ENCODE peak calls at places on chromosomes 2 and 18, in six cellular contexts. O is HepG2, P is GM12891, Z is K562, M is H1, F is GM12878. C is an unnamed sample.

GRCh38 chr2:135822855-135823254 is 14.1 kb downstream of the LCT start:
- DNase-seq in O (no peak), P (no peak), Z (no peak), M (no peak), F (no peak), C (no peak)

GRCh38 chr2:27071990-27072830 is 756 bp upstream of the OST4 start:
- DNase-seq in O (no peak), P (no peak), Z (no peak), M (peak), F (no peak), C (no peak)

GRCh38 chr2:203579730-203580129 is 44.6 kb upstream of the RAPH1 start:
- DNase-seq in O (no peak), P (no peak), Z (no peak), M (no peak), F (no peak), C (no peak)

GRCh38 chr18:67865400-67865799 is 348.9 kb upstream of the DSEL start:
- DNase-seq in O (no peak), P (no peak), Z (no peak), M (no peak), F (no peak), C (no peak)

GRCh38 chr2:170005702-170006101 is 172.2 kb upstream of the MYO3B start:
- DNase-seq in O (no peak), P (no peak), Z (peak), M (no peak), F (no peak), C (no peak)

GRCh38 chr2:62423883-62424458 is 82.0 kb downstream of the TMEM17 start:
- DNase-seq in O (no peak), P (no peak), Z (no peak), M (no peak), F (no peak), C (no peak)

GRCh38 chr2:230642966-230643365 is 69.7 kb upstream of the CAB39 start:
- DNase-seq in O (no peak), P (no peak), Z (no peak), M (no peak), F (no peak), C (no peak)

GRCh38 chr2:129061079-129061785 is 742.6 kb upstream of the HS6ST1 start:
- DNase-seq in O (no peak), P (no peak), Z (no peak), M (no peak), F (peak), C (no peak)

GRCh38 chr2:69660084-69660483 is 16.5 kb upstream of the AAK1 start:
- DNase-seq in O (no peak), P (no peak), Z (no peak), M (no peak), F (no peak), C (no peak)

GRCh38 chr2:168244318-168244717 is 3.1 kb downstream of the STK39 start:
- DNase-seq in O (peak), P (no peak), Z (no peak), M (no peak), F (no peak), C (no peak)

GRCh38 chr2:16939771-16940170 is 274.1 kb upstream of the CYRIA start:
- DNase-seq in O (no peak), P (no peak), Z (no peak), M (no peak), F (no peak), C (no peak)

GRCh38 chr2:82062469-82062868 is 1757.9 kb upstream of the LRRTM1 start:
- DNase-seq in O (no peak), P (no peak), Z (no peak), M (no peak), F (no peak), C (no peak)

GRCh38 chr2:119647440-119648169 is 31.4 kb upstream of the TMEM177 start:
- DNase-seq in O (no peak), P (no peak), Z (no peak), M (no peak), F (peak), C (no peak)

GRCh38 chr2:70964133-70964532 is 14.3 kb upstream of the ANKRD53 start:
- DNase-seq in O (no peak), P (no peak), Z (no peak), M (no peak), F (no peak), C (no peak)

GRCh38 chr2:186486651-186487647 is 889 bp downstream of the ZC3H15 start:
- DNase-seq in O (peak), P (no peak), Z (no peak), M (no peak), F (no peak), C (no peak)

GRCh38 chr2:201257941-201258665 is 2.2 kb upstream of the CASP8 start:
- DNase-seq in O (peak), P (peak), Z (peak), M (no peak), F (peak), C (peak)

GRCh38 chr2:216495656-216496055 is 3.0 kb upstream of the RPL37A start:
- DNase-seq in O (no peak), P (no peak), Z (no peak), M (no peak), F (no peak), C (no peak)

GRCh38 chr2:20050712-20051517 is 513 bp downstream of the LAPTM4A start:
- DNase-seq in O (peak), P (no peak), Z (peak), M (peak), F (no peak), C (no peak)

GRCh38 chr2:234463626-234464290 is 33.1 kb downstream of the ARL4C start:
- DNase-seq in O (no peak), P (no peak), Z (no peak), M (no peak), F (no peak), C (no peak)

GRCh38 chr2:119407430-119408220 is 24.0 kb upstream of the TMEM37 start:
- DNase-seq in O (peak), P (no peak), Z (peak), M (peak), F (peak), C (no peak)

GRCh38 chr2:36409971-36410370 is 54.4 kb downstream of the CRIM1 start:
- DNase-seq in O (no peak), P (no peak), Z (no peak), M (no peak), F (no peak), C (no peak)

GRCh38 chr2:140808816-140809215 is 1322.0 kb downstream of the LRP1B start:
- DNase-seq in O (peak), P (no peak), Z (no peak), M (no peak), F (no peak), C (no peak)

GRCh38 chr2:12824304-12824761 is 107.6 kb downstream of the TRIB2 start:
- DNase-seq in O (no peak), P (no peak), Z (no peak), M (no peak), F (no peak), C (no peak)

GRCh38 chr2:96097951-96098823 is 18.2 kb downstream of the ADRA2B start:
- DNase-seq in O (no peak), P (no peak), Z (no peak), M (peak), F (no peak), C (no peak)

GRCh38 chr2:237326250-237327171 is 87.5 kb downstream of the COL6A3 start:
- DNase-seq in O (no peak), P (no peak), Z (no peak), M (no peak), F (no peak), C (no peak)

GRCh38 chr2:223420048-223420447 is 182.1 kb downstream of the SCG2 start:
- DNase-seq in O (no peak), P (no peak), Z (no peak), M (no peak), F (no peak), C (no peak)

GRCh38 chr18:49177071-49177470 is 226.3 kb upstream of the SMAD7 start:
- DNase-seq in O (no peak), P (no peak), Z (no peak), M (no peak), F (no peak), C (no peak)
- TF ChIP-seq TAF1 in O (no peak), P (no peak), Z (no peak), M (no peak), F (no peak), C (no peak)

DNA sequence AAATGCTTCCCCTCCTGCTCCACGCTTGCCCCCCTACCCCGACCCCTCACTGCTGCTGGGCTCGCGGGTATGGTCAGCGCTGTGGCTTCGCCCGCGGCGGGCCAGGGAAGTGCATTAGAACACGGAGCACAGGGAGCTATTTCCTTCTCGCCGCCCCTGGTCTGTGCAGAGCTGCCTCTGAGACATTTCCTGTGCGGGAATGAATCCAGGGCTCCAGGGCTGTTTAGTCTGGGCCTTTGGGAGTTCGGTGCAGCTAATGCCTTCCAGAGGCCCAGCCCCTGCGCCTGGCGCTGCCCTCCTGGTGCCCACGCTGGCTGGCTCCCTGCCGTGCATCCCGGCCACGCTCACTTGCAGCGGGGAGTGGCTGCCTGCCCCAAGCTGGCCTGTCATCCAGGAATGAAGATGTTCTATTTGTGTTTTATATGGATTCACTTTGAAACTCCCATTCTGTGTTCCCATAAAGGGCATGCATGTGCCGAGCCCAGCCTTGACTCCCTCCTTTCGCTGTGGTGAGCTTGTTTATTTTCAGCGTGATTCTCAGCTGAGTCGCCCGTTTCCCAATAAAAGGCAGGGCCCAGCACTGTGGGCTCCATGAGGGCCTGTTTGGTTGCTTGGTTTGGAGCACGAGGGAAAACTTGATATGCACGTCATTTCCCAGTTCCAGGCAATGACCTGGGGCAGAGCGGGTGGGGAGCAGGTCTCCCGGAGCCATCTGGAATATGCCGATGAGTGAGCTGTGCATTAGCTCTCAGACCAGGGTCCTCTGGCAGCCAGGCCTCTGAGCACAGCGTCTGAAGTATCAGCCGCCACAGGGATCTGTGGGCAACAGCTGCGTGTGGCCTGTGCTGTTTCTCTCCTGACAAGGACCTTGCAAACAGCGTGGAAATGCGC is 42.7 kb downstream of the SH3RF3 start:
- DNase-seq in O (no peak), P (no peak), Z (no peak), M (no peak), F (no peak), C (no peak)
- TF ChIP-seq POLR2A in O (no peak), P (no peak), Z (no peak), M (no peak), F (no peak), C (no peak)

DNA sequence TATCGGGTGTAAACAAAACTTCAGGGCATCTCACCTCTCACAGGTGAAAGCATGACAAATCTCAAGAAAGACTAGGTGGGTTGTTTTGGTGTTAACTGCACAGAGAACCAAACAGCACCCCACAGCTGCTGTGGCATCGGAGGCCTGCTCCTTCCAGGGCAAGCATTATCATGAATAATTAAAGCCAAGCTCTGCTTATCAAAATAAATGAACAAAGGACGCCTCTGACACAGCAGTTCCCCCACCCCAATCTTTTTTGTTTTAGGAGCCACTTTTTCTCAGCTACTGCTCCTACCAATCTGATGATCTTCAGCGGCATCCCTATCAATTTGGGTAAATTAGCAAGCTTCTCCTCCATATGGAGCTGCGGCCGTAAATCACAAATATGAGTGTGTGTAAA is 58.6 kb downstream of the KLF7 start:
- DNase-seq in O (no peak), P (no peak), Z (no peak), M (no peak), F (no peak), C (no peak)
- TF ChIP-seq POLR2AphosphoS5 in O (no peak), P (no peak), Z (no peak), M (no peak), F (no peak), C (no peak)

DNA sequence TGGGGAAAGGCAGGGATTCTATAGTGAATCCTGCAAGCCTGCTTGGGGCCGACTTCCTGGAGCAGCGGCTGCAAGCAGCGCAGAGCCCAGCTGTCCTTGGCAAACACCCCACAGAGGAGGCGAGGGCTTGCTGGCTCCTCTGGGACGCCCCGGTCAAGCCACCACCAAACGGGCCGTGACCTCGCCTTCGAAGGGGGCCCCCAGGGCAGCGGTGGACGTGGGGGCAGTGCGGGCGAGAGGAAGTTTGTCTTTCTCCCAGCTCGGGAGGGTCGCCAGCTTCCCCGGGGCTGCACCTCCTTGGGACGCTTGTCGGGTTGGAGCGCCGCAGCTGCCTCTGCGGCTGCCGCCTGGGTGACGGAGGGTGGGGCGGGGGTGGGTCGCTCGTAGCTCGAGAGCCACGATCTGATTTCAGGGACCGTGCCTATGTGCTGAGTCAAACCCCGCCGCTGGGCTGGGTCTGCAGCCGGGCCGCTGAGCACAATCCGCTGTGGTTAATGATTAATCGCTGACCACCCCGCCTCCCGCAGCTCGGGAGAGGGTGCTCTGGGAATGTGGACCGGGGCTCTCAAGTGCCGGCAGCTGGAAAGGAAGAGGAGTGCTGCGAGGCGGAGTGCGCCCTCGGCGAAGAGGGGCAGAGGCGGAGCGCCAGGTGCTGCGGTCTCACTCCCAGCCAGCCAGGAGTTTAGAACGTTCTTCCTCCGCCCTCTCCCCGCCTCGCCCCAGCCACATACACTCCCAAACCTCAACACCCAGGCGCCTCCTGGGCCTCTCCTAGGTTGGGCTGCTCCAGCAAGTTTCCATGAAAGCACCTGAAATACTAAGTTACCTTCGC is at the start of gene GPR39:
- DNase-seq in O (peak), P (no peak), Z (no peak), M (peak), F (no peak), C (no peak)
- TF ChIP-seq TAF1 in O (no peak), P (no peak), Z (no peak), M (peak), F (no peak), C (no peak)

GRCh38 chr18:35343936-35344735 is at the start of gene ZNF24:
- DNase-seq in O (peak), P (peak), Z (peak), M (peak), F (peak), C (peak)
- TF ChIP-seq POLR2A in O (peak), P (peak), Z (peak), M (peak), F (peak), C (peak)

C was measured in GM12892.